ENCODE peak calls at places on chromosomes 7 and 10, in four cellular contexts. One of them, this sample, is unnamed.

GRCh38 chr10:100009793-100010676 is at the start of gene DNMBP:
- DNase-seq in CD8-positive, alpha-beta T cell: peak; percentile 79
- DNase-seq in heart right ventricle: peak; percentile 88
- DNase-seq in neuronal stem cell: peak; percentile 84
- DNase-seq in this sample: peak; percentile 73

GRCh38 chr10:35262436-35262835 is 73.9 kb upstream of the CCNY start:
- DNase-seq in CD8-positive, alpha-beta T cell: no peak
- DNase-seq in heart right ventricle: no peak
- DNase-seq in neuronal stem cell: no peak
- DNase-seq in this sample: no peak

GRCh38 chr10:70227548-70228320 is 5.5 kb downstream of the PPA1 start:
- DNase-seq in CD8-positive, alpha-beta T cell: no peak
- DNase-seq in heart right ventricle: no peak
- DNase-seq in neuronal stem cell: no peak
- DNase-seq in this sample: no peak

GRCh38 chr7:76333388-76334101 is 25.2 kb downstream of the YWHAG start:
- DNase-seq in CD8-positive, alpha-beta T cell: no peak
- DNase-seq in heart right ventricle: peak; percentile 73
- DNase-seq in neuronal stem cell: no peak
- DNase-seq in this sample: no peak

GRCh38 chr10:77582710-77583115 is 54.9 kb downstream of the KCNMA1 start:
- DNase-seq in CD8-positive, alpha-beta T cell: no peak
- DNase-seq in heart right ventricle: no peak
- DNase-seq in neuronal stem cell: no peak
- DNase-seq in this sample: peak; percentile 32

GRCh38 chr7:114670676-114671075 is 251.2 kb upstream of the MDFIC start:
- DNase-seq in CD8-positive, alpha-beta T cell: no peak
- DNase-seq in heart right ventricle: no peak
- DNase-seq in neuronal stem cell: no peak
- DNase-seq in this sample: no peak

GRCh38 chr7:90846171-90846570 is 250.1 kb downstream of the CDK14 start:
- DNase-seq in CD8-positive, alpha-beta T cell: no peak
- DNase-seq in heart right ventricle: no peak
- DNase-seq in neuronal stem cell: no peak
- DNase-seq in this sample: no peak

GRCh38 chr7:123865517-123866117 is 20.6 kb downstream of the HYAL4 start:
- DNase-seq in CD8-positive, alpha-beta T cell: peak; percentile 27
- DNase-seq in heart right ventricle: no peak
- DNase-seq in neuronal stem cell: peak; percentile 47
- DNase-seq in this sample: no peak

GRCh38 chr7:114310344-114311118 is 104.1 kb upstream of the FOXP2 start:
- DNase-seq in CD8-positive, alpha-beta T cell: no peak
- DNase-seq in heart right ventricle: no peak
- DNase-seq in neuronal stem cell: no peak
- DNase-seq in this sample: no peak

GRCh38 chr10:6217621-6218020 is 14.9 kb downstream of the PFKFB3 start:
- DNase-seq in CD8-positive, alpha-beta T cell: no peak
- DNase-seq in heart right ventricle: no peak
- DNase-seq in neuronal stem cell: no peak
- DNase-seq in this sample: no peak

GRCh38 chr7:66050990-66051424 is 24.6 kb upstream of the ASL start:
- DNase-seq in CD8-positive, alpha-beta T cell: no peak
- DNase-seq in heart right ventricle: no peak
- DNase-seq in neuronal stem cell: no peak
- DNase-seq in this sample: peak; percentile 87

GRCh38 chr10:6136215-6137201 is 47.7 kb downstream of the RBM17 start:
- DNase-seq in CD8-positive, alpha-beta T cell: no peak
- DNase-seq in heart right ventricle: no peak
- DNase-seq in neuronal stem cell: no peak
- DNase-seq in this sample: peak; percentile 63

GRCh38 chr7:157780312-157780711 is 443.5 kb downstream of the DNAJB6 start:
- DNase-seq in CD8-positive, alpha-beta T cell: no peak
- DNase-seq in heart right ventricle: no peak
- DNase-seq in neuronal stem cell: no peak
- DNase-seq in this sample: no peak

GRCh38 chr10:22715290-22715625 is 880 bp upstream of the PIP4K2A start:
- DNase-seq in CD8-positive, alpha-beta T cell: no peak
- DNase-seq in heart right ventricle: no peak
- DNase-seq in neuronal stem cell: no peak
- DNase-seq in this sample: no peak

GRCh38 chr10:13770760-13771493 is 184.2 kb downstream of the PRPF18 start:
- DNase-seq in CD8-positive, alpha-beta T cell: no peak
- DNase-seq in heart right ventricle: no peak
- DNase-seq in neuronal stem cell: no peak
- DNase-seq in this sample: no peak

GRCh38 chr10:66455304-66455703 is 470.5 kb upstream of the LRRTM3 start:
- DNase-seq in CD8-positive, alpha-beta T cell: no peak
- DNase-seq in heart right ventricle: no peak
- DNase-seq in neuronal stem cell: no peak
- DNase-seq in this sample: no peak

GRCh38 chr7:67729771-67730170 is 733.1 kb downstream of the TYW1 start:
- DNase-seq in CD8-positive, alpha-beta T cell: no peak
- DNase-seq in heart right ventricle: no peak
- DNase-seq in neuronal stem cell: no peak
- DNase-seq in this sample: no peak

GRCh38 chr10:78776746-78777145 is 292.0 kb upstream of the ZMIZ1 start:
- DNase-seq in CD8-positive, alpha-beta T cell: no peak
- DNase-seq in heart right ventricle: no peak
- DNase-seq in neuronal stem cell: no peak
- DNase-seq in this sample: no peak

GRCh38 chr10:92907280-92907679 is 59.0 kb downstream of the EXOC6 start:
- DNase-seq in CD8-positive, alpha-beta T cell: no peak
- DNase-seq in heart right ventricle: no peak
- DNase-seq in neuronal stem cell: no peak
- DNase-seq in this sample: no peak

GRCh38 chr7:40008218-40008815 is 58.3 kb downstream of the CDK13 start:
- DNase-seq in CD8-positive, alpha-beta T cell: no peak
- DNase-seq in heart right ventricle: no peak
- DNase-seq in neuronal stem cell: no peak
- DNase-seq in this sample: no peak

GRCh38 chr7:111528331-111528730 is 34.0 kb downstream of the IMMP2L start:
- DNase-seq in CD8-positive, alpha-beta T cell: no peak
- DNase-seq in heart right ventricle: no peak
- DNase-seq in neuronal stem cell: no peak
- DNase-seq in this sample: no peak

GRCh38 chr10:31194986-31195385 is 124.0 kb upstream of the ZEB1 start:
- DNase-seq in CD8-positive, alpha-beta T cell: no peak
- DNase-seq in heart right ventricle: no peak
- DNase-seq in neuronal stem cell: no peak
- DNase-seq in this sample: no peak

GRCh38 chr10:32114500-32114899 is 58.3 kb upstream of the KIF5B start:
- DNase-seq in CD8-positive, alpha-beta T cell: no peak
- DNase-seq in heart right ventricle: no peak
- DNase-seq in neuronal stem cell: no peak
- DNase-seq in this sample: no peak

GRCh38 chr7:44374007-44374763 is 48.8 kb upstream of the CAMK2B start:
- DNase-seq in CD8-positive, alpha-beta T cell: no peak
- DNase-seq in heart right ventricle: no peak
- DNase-seq in neuronal stem cell: no peak
- DNase-seq in this sample: no peak

GRCh38 chr10:95742529-95742884 is 13.5 kb upstream of the ENTPD1 start:
- DNase-seq in CD8-positive, alpha-beta T cell: no peak
- DNase-seq in heart right ventricle: no peak
- DNase-seq in neuronal stem cell: no peak
- DNase-seq in this sample: no peak

GRCh38 chr10:34698979-34699378 is 116.1 kb downstream of the PARD3 start:
- DNase-seq in CD8-positive, alpha-beta T cell: no peak
- DNase-seq in heart right ventricle: no peak
- DNase-seq in neuronal stem cell: no peak
- DNase-seq in this sample: peak; percentile 71

GRCh38 chr10:109218207-109218606 is 705.1 kb downstream of the XPNPEP1 start:
- DNase-seq in CD8-positive, alpha-beta T cell: no peak
- DNase-seq in heart right ventricle: no peak
- DNase-seq in neuronal stem cell: no peak
- DNase-seq in this sample: no peak

GRCh38 chr10:106185991-106186390 is 978.5 kb downstream of the SORCS1 start:
- DNase-seq in CD8-positive, alpha-beta T cell: no peak
- DNase-seq in heart right ventricle: no peak
- DNase-seq in neuronal stem cell: no peak
- DNase-seq in this sample: no peak

GRCh38 chr7:28410628-28411578 is 1.4 kb upstream of the CREB5 start:
- DNase-seq in CD8-positive, alpha-beta T cell: no peak
- DNase-seq in heart right ventricle: peak; percentile 26
- DNase-seq in neuronal stem cell: peak; percentile 20
- DNase-seq in this sample: peak; percentile 19

GRCh38 chr10:78641693-78642092 is 427.1 kb upstream of the ZMIZ1 start:
- DNase-seq in CD8-positive, alpha-beta T cell: no peak
- DNase-seq in heart right ventricle: no peak
- DNase-seq in neuronal stem cell: no peak
- DNase-seq in this sample: no peak

GRCh38 chr10:64795847-64796246 is 1274.6 kb downstream of the REEP3 start:
- DNase-seq in CD8-positive, alpha-beta T cell: no peak
- DNase-seq in heart right ventricle: no peak
- DNase-seq in neuronal stem cell: no peak
- DNase-seq in this sample: no peak

GRCh38 chr10:7239312-7239985 is 171.4 kb downstream of the SFMBT2 start:
- DNase-seq in CD8-positive, alpha-beta T cell: no peak
- DNase-seq in heart right ventricle: no peak
- DNase-seq in neuronal stem cell: no peak
- DNase-seq in this sample: no peak

GRCh38 chr7:133645870-133646492 is 393.1 kb downstream of the EXOC4 start:
- DNase-seq in CD8-positive, alpha-beta T cell: no peak
- DNase-seq in heart right ventricle: no peak
- DNase-seq in neuronal stem cell: no peak
- DNase-seq in this sample: no peak

GRCh38 chr7:70474639-70475234 is 657.2 kb upstream of the GALNT17 start:
- DNase-seq in CD8-positive, alpha-beta T cell: no peak
- DNase-seq in heart right ventricle: peak; percentile 33
- DNase-seq in neuronal stem cell: no peak
- DNase-seq in this sample: no peak

DNA sequence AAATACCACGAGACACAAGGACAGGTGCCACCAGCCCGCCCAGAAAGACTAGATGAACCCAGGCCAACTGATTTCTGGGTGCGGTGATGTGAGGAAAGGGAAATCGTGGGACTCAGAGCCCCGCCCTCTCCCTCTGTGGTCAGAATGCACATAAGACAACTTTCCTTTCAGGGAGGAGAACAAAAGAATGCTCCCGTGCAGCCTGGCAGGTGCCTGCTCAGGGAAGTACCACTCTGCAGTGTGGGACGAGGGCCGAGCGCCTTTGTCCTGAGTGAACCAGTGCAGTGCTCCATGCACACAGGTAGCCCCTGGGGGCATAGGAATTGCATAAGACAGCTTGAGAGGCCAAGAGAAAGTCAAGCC is 119.5 kb downstream of the ABLIM1 start:
- DNase-seq in CD8-positive, alpha-beta T cell: peak; percentile 66
- DNase-seq in heart right ventricle: no peak
- DNase-seq in neuronal stem cell: no peak
- DNase-seq in this sample: no peak
- H3K27ac ChIP-seq in CD8-positive, alpha-beta T cell: peak overlapping the region; percentile 23
- H3K27ac ChIP-seq in heart right ventricle: peak overlapping the region; percentile 44
- H3K27ac ChIP-seq in neuronal stem cell: peak overlapping the region; percentile 62
- H3K27ac ChIP-seq in this sample: no peak overlapping the region

DNA sequence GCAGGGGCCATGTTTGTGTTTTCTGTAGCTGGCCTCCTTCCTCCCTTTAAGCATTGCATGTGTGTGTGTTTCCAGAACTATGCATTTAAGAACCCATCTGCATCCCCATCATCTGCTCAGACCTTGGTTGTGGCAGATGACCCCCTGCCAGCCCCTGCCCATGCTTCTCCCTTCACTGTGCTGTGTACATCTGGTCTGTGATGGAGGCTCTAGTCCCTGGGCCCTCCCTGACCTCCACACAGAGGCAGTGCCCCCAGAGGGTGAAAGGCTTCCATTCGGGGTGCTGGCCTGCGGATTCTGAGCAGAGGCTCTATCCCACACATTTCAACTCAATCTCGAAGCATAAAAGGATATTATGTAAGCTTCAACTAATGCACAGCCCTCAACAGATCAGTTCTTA is 89.4 kb downstream of the TACC2 start:
- DNase-seq in CD8-positive, alpha-beta T cell: no peak
- DNase-seq in heart right ventricle: no peak
- DNase-seq in neuronal stem cell: no peak
- DNase-seq in this sample: no peak
- H3K27ac ChIP-seq in CD8-positive, alpha-beta T cell: no peak overlapping the region
- H3K27ac ChIP-seq in heart right ventricle: peak overlapping the region; percentile 42
- H3K27ac ChIP-seq in neuronal stem cell: no peak overlapping the region
- H3K27ac ChIP-seq in this sample: no peak overlapping the region

DNA sequence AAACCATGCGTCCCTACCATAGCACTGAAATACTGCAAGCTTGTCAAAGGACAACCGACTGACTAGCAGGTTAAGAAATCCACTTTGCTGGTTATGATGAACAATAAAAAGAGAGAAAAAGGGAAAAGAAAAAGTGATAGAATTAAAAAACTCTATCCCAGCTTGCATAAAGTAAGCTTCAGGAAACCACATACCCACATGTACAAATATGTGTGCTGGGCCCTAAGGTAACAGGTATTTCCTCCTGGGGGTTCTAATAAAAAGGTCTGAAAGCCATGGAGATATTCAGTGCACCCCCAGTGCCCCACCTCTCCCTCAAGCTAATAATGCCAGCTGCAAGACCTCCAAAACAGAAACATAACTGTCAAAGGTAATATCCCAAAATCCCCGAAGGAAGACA is 248.6 kb upstream of the KLF14 start:
- DNase-seq in CD8-positive, alpha-beta T cell: no peak
- DNase-seq in heart right ventricle: no peak
- DNase-seq in neuronal stem cell: no peak
- DNase-seq in this sample: no peak
- H3K27ac ChIP-seq in CD8-positive, alpha-beta T cell: peak overlapping the region; percentile 13
- H3K27ac ChIP-seq in heart right ventricle: peak overlapping the region; percentile 41
- H3K27ac ChIP-seq in neuronal stem cell: no peak overlapping the region
- H3K27ac ChIP-seq in this sample: no peak overlapping the region

GRCh38 chr7:27146491-27147210 is 923 bp downstream of the HOXA6 start:
- DNase-seq in CD8-positive, alpha-beta T cell: peak; percentile 9
- DNase-seq in heart right ventricle: no peak
- DNase-seq in neuronal stem cell: no peak
- DNase-seq in this sample: no peak
- H3K27ac ChIP-seq in CD8-positive, alpha-beta T cell: no peak overlapping the region
- H3K27ac ChIP-seq in heart right ventricle: no peak overlapping the region
- H3K27ac ChIP-seq in neuronal stem cell: no peak overlapping the region
- H3K27ac ChIP-seq in this sample: no peak overlapping the region

DNA sequence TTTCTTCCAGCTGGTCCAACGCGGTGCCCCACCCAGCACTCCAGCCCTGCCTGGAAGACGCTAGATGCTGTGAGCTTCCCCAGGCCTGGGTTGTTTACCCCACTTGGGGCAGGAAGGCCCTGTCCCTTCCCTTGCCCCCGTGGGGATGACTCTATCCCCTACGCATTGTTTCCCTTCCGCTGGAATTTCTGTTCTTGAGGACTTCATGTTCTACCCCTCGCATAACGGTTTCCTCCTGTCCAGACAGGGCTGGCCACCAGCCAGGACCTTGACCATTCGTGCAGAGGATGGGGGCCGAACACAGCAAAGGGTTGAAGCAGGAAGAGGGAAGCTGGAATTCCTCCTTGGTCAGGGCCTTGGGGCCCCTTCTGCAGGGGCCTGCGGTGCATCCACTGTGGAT is 14.7 kb upstream of the SERPINE1 start:
- DNase-seq in CD8-positive, alpha-beta T cell: no peak
- DNase-seq in heart right ventricle: peak; percentile 85
- DNase-seq in neuronal stem cell: no peak
- DNase-seq in this sample: peak; percentile 57
- H3K27ac ChIP-seq in CD8-positive, alpha-beta T cell: no peak overlapping the region
- H3K27ac ChIP-seq in heart right ventricle: peak overlapping the region; percentile 79
- H3K27ac ChIP-seq in neuronal stem cell: no peak overlapping the region
- H3K27ac ChIP-seq in this sample: peak overlapping the region; percentile 67

GRCh38 chr10:119308089-119308488 is 100.7 kb downstream of the GRK5 start:
- DNase-seq in CD8-positive, alpha-beta T cell: no peak
- DNase-seq in heart right ventricle: no peak
- DNase-seq in neuronal stem cell: no peak
- DNase-seq in this sample: no peak
- H3K27ac ChIP-seq in CD8-positive, alpha-beta T cell: no peak overlapping the region
- H3K27ac ChIP-seq in heart right ventricle: peak overlapping the region; percentile 11
- H3K27ac ChIP-seq in neuronal stem cell: peak overlapping the region; percentile 57
- H3K27ac ChIP-seq in this sample: no peak overlapping the region

GRCh38 chr10:124763267-124763666 is 19.1 kb upstream of the FAM53B start:
- DNase-seq in CD8-positive, alpha-beta T cell: no peak
- DNase-seq in heart right ventricle: no peak
- DNase-seq in neuronal stem cell: no peak
- DNase-seq in this sample: no peak
- H3K27ac ChIP-seq in CD8-positive, alpha-beta T cell: no peak overlapping the region
- H3K27ac ChIP-seq in heart right ventricle: no peak overlapping the region
- H3K27ac ChIP-seq in neuronal stem cell: no peak overlapping the region
- H3K27ac ChIP-seq in this sample: no peak overlapping the region